ENCODE peak calls at places on chromosomes 11 and 22, in ten cellular contexts. G, O, W, S, C, M, U, Q, Y and I are unnamed samples.

GRCh38 chr11:129145276-129145675 is 46.8 kb downstream of the ARHGAP32 start:
- DNase-seq in Q (no peak), U (no peak), S (no peak), W (no peak), G (no peak), Y (no peak), C (no peak), M (no peak), O (no peak), I (no peak)

GRCh38 chr22:50517495-50518260 is 7.7 kb downstream of the SCO2 start:
- DNase-seq in Y (no peak), W (no peak), U (no peak), Q (no peak), M (no peak), G (no peak), C (no peak), O (no peak), S (no peak), I (no peak)

GRCh38 chr22:32106930-32107329 is 52.2 kb downstream of the C22orf42 start:
- DNase-seq in M (no peak), Y (no peak), G (no peak), S (no peak), Q (peak), U (peak), C (peak), O (peak), W (no peak), I (no peak)

GRCh38 chr11:28439403-28439802 is 331.2 kb downstream of the METTL15 start:
- DNase-seq in U (no peak), G (no peak), Y (no peak), C (no peak), S (no peak), M (no peak), O (no peak), Q (no peak), W (no peak), I (no peak)

GRCh38 chr11:66332371-66333219 is 3.6 kb downstream of the RIN1 start:
- DNase-seq in O (no peak), G (no peak), Y (no peak), M (no peak), C (no peak), Q (no peak), U (no peak), S (peak), W (peak), I (no peak)

GRCh38 chr11:66978229-66978628 is 3.1 kb downstream of the C11orf86 start:
- DNase-seq in U (no peak), W (no peak), G (no peak), Q (no peak), O (no peak), S (no peak), Y (no peak), M (no peak), C (no peak), I (no peak)

GRCh38 chr11:117972589-117973445 is 13.4 kb upstream of the IL10RA start:
- DNase-seq in C (no peak), O (no peak), S (peak), Q (peak), U (no peak), W (no peak), G (no peak), M (no peak), Y (no peak), I (no peak)

GRCh38 chr11:35539781-35540281 is 14.4 kb upstream of the PAMR1 start:
- DNase-seq in Q (peak), S (peak), U (peak), G (peak), O (no peak), C (peak), W (no peak), M (peak), Y (no peak), I (peak)

GRCh38 chr11:99773646-99774045 is 752.9 kb downstream of the CNTN5 start:
- DNase-seq in C (no peak), O (no peak), W (no peak), M (no peak), G (no peak), S (no peak), U (no peak), Y (no peak), Q (no peak), I (no peak)

GRCh38 chr11:108199446-108200321 is 22.8 kb downstream of the NPAT start:
- DNase-seq in C (peak), M (peak), W (no peak), Q (peak), S (no peak), O (no peak), G (peak), U (peak), Y (no peak), I (no peak)

GRCh38 chr11:112780351-112781043 is 180.7 kb upstream of the NCAM1 start:
- DNase-seq in U (peak), C (peak), S (peak), Q (peak), W (no peak), G (no peak), M (peak), Y (no peak), O (no peak), I (no peak)

GRCh38 chr11:33384251-33384650 is 127.1 kb downstream of the HIPK3 start:
- DNase-seq in U (no peak), G (no peak), C (no peak), S (no peak), M (peak), W (no peak), Y (no peak), O (no peak), Q (no peak), I (no peak)

GRCh38 chr11:87176044-87176443 is 138.3 kb downstream of the TMEM135 start:
- DNase-seq in O (no peak), Y (no peak), W (peak), U (no peak), G (no peak), S (no peak), Q (peak), M (peak), C (peak), I (peak)

GRCh38 chr11:93285430-93285829 is 45.1 kb upstream of the DEUP1 start:
- DNase-seq in W (no peak), C (no peak), Y (no peak), Q (no peak), S (no peak), U (no peak), G (no peak), M (no peak), O (no peak), I (no peak)

GRCh38 chr11:5689551-5689983 is at the start of gene TRIM22:
- DNase-seq in Q (peak), C (peak), W (no peak), S (no peak), Y (no peak), G (peak), O (peak), M (peak), U (peak), I (peak)

GRCh38 chr11:504053-504993 is 2.7 kb downstream of the RNH1 start:
- DNase-seq in S (peak), O (no peak), C (peak), W (no peak), G (no peak), Y (peak), M (peak), Q (peak), U (peak), I (no peak)

GRCh38 chr22:38657248-38657909 is 941 bp downstream of the CBY1 start:
- DNase-seq in Y (peak), G (no peak), W (no peak), Q (peak), O (peak), M (peak), S (no peak), U (peak), C (peak), I (no peak)

GRCh38 chr22:49239264-49240015 is 588.2 kb downstream of the BRD1 start:
- DNase-seq in M (no peak), C (no peak), G (no peak), S (peak), Y (no peak), W (no peak), U (no peak), O (no peak), Q (no peak), I (no peak)

GRCh38 chr22:49236541-49237075 is 591.1 kb downstream of the BRD1 start:
- DNase-seq in O (no peak), S (peak), G (no peak), W (no peak), U (no peak), C (no peak), Y (no peak), M (no peak), Q (no peak), I (no peak)

GRCh38 chr22:49237279-49237678 is 590.4 kb downstream of the BRD1 start:
- DNase-seq in G (no peak), W (no peak), Q (no peak), S (no peak), M (no peak), C (no peak), U (no peak), Y (no peak), O (no peak), I (no peak)

GRCh38 chr22:49238181-49239141 is 589.2 kb downstream of the BRD1 start:
- DNase-seq in Q (no peak), O (no peak), C (no peak), G (no peak), M (no peak), W (no peak), S (peak), U (no peak), Y (no peak), I (no peak)

DNA sequence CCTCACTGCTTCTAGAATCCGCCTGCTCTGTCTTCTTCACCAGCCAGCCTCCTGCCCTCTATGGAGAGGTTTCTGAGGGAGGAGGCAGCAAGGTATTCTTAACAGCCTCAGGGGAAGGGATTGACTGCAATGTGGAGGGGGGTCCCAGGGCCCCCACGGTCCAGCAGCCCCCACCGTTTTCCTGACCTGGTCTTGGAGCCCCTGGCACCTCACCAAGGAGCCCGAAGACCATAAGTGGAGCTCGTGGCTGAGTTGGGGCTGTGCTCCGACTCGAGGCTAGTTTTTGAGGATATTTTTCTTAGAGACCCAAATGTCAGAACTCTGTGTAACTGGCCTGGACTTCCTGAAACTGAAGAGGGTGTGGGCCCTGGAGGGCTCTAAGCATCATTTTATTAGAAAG is 590.0 kb downstream of the BRD1 start:
- DNase-seq in S (no peak), C (no peak), G (no peak), Q (no peak), Y (no peak), W (no peak), U (no peak), M (no peak), O (no peak), I (no peak)
- H3K4me3 ChIP-seq in S (no peak), C (no peak), G (no peak), Q (no peak), Y (no peak), W (no peak), U (no peak), M (no peak), O (no peak), I (no peak)

DNA sequence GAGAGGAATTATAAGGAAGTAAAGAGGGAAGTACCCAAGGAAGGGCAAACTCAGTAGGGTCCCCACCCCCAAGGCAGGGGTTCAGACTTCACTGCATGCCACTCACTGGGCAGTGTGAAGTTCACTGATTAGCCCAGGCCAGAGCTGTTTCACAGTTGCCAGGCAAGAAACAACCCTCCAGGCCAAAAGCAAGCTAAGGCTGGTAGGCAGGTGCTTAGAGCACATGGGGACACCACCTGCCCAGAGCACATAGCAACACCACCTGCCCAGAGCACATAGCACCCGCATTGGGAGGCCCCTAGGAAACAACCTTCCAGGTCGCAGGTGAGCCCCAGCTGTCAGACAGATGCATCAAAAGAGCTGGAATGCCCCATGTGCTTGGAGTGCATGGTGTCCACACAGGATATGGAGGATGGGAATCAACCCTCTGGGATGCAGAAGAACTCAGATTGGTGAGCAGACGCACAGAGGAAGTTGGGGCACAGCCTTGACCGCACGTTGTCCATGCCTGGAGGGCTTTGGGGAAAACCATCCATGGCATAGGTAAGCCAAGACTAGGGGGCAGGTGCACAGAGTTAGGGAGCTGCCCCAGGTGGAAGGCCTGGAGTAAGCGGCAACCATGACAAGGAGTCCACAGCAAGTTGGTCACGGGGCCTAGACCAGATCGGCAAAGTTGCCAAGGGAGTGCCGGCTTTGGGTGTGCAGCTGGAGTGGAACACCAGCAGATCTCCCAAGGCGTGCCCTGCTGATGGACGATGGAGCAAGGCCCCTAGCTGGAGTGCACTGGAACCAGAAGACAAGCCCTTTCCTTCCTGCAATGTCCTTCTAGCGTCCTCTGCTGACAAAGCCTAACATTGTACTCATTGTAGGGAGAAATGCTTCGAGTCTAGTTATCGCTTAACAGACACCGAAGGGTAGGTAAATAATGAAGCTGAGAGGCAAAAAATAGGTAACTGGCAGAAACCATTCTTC is 7.8 kb upstream of the TMEM216 start:
- DNase-seq in W (no peak), C (peak), U (peak), S (no peak), Y (no peak), M (no peak), Q (peak), G (no peak), O (peak), I (no peak)
- TF ChIP-seq CTCF in W (no peak), C (peak), U (peak), S (no peak), Y (no peak), M (peak), Q (peak), G (peak), O (no peak), I (peak)

DNA sequence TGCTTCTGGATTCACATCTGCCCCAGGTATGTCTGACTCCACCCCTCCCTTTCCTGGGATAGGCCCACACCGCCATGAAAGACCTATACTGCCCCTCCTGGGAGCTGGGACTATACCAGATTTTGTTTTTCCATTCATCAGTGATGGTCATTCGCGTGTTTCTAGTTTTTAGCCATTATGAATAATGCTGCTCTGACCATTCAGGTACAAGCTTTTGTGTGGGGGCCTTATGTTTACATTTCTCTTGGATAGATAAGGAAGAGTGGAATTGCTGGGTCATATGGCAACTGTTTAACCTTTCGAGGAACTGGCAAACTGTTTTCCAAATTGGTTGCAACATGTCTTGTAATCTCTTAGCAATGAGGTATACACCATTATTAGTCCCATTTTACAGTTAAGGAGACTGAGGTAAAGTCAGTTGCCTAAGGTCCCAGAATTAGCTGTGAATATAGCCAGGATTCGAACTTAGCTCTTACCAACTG is 1.2 kb upstream of the TBC1D10A start:
- DNase-seq in W (no peak), U (no peak), S (no peak), M (no peak), O (peak), G (no peak), C (peak), Y (peak), Q (peak), I (no peak)
- H3K4me3 ChIP-seq in W (no peak), U (no peak), S (no peak), M (no peak), O (peak), G (no peak), C (peak), Y (no peak), Q (no peak), I (no peak)

GRCh38 chr11:43508511-43508918 is 149.8 kb downstream of the TTC17 start:
- DNase-seq in Q (peak), S (no peak), O (no peak), U (peak), Y (no peak), W (no peak), C (peak), G (peak), M (peak), I (no peak)

GRCh38 chr11:43503417-43503816 is 144.7 kb downstream of the TTC17 start:
- DNase-seq in G (no peak), Q (peak), M (no peak), O (no peak), W (no peak), S (no peak), C (peak), Y (no peak), U (no peak), I (no peak)

GRCh38 chr11:43505171-43505570 is 146.5 kb downstream of the TTC17 start:
- DNase-seq in S (no peak), M (no peak), G (no peak), W (no peak), Y (no peak), Q (no peak), C (no peak), U (no peak), O (no peak), I (no peak)

GRCh38 chr11:43507171-43507570 is 148.5 kb downstream of the TTC17 start:
- DNase-seq in G (no peak), C (no peak), M (no peak), Q (no peak), Y (no peak), O (no peak), S (no peak), U (no peak), W (no peak), I (no peak)

GRCh38 chr11:43504316-43504950 is 145.7 kb downstream of the TTC17 start:
- DNase-seq in G (no peak), Y (peak), S (no peak), O (peak), M (peak), W (no peak), C (peak), Q (peak), U (peak), I (no peak)
- TF ChIP-seq CTCF in G (peak), Y (peak), S (no peak), O (peak), M (peak), W (peak), C (peak), Q (peak), U (peak), I (peak)

DNA sequence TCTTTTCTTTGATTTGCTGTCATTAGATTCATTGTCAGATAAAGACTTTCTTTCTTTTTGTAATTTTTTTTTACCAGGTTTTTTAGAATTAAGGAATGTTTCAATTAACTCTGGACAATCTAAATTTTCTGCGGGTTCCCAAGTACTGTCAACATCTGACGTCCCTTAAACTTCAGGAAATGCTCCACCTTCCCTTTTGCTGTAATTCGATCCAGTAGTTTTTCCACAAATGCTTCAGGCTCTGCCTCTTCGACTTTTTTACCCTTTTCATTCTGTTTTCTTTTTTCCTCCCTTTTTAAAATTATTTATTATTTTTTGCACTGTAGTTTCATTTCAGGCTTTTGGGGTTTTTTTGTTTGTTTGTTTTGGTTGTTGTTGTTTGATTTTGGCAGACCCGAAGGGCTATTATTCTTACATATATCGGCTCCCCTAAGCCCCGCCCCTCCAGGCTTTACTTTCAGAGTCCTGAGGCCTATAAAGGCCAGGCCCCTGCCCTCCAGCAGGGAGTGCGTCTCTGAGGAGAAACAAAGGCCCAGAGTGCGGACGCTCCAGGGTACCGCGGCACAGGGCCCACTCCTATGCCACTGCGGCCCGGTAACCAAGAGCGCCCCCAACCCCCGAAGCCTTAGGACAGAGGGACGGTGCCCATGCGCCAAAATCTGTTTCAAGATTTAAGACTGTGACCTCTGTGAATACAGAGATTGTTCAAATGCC is 116.4 kb downstream of the TYR start:
- DNase-seq in Q (peak), G (no peak), Y (peak), M (peak), C (peak), W (peak), O (no peak), S (no peak), U (peak), I (no peak)
- H3K4me3 ChIP-seq in Q (peak), G (peak), Y (no peak), M (peak), C (no peak), W (no peak), O (no peak), S (no peak), U (no peak), I (peak)

GRCh38 chr11:128039140-128040021 is 548.0 kb downstream of the ETS1 start:
- DNase-seq in Q (peak), G (peak), M (peak), U (peak), C (peak), Y (no peak), O (no peak), W (no peak), S (peak), I (peak)
- TF ChIP-seq CTCF in Q (no peak), G (peak), M (peak), U (no peak), C (no peak), Y (no peak), O (peak), W (no peak), S (no peak), I (no peak)

DNA sequence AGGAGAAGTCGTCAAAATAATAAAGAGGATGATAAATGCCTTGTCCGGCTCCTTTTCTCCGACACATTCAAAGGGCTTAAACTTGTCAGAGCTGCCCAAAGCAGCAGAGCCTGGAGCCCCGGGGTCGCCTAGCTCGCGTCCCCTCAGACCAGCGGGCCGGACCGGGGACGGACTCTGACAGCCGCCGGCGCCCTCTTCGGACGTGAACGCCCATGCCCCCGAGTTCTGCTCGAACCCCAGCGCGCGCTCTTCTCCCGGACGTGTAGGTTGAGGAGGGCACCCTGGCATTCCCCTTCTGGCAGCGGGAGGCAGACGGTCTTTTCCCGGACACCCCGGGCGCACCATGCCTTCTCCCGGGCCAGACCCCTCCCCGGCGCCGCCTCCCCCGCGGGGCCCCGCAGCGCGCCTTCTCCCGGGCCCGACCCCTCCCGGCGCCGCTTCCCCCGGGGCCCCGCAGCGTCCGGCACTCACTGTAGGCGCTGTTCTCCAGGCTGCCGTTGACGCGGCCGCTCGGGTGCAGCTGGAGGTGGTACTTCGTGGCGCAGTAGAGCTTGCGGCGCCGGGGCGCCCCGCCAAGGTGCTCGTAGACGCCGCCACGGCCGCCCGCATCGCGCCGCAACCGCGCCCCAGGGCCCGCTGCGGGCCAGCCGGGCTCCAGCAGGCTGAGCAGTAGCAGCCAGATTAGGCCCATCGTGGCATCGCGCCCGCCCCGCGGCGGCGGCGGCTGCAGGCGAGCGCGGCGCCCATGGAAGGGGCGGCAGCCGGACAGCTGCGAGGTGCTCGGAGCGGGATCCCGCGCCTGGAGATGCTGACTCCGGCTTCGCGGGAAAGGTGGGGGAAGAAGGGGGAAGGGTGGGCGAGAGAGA is 740 bp downstream of the FGF3 start:
- DNase-seq in Q (no peak), W (no peak), G (no peak), Y (no peak), O (no peak), M (no peak), U (no peak), C (no peak), S (no peak), I (no peak)
- H3K4me3 ChIP-seq in Q (no peak), W (no peak), G (no peak), Y (no peak), O (no peak), M (no peak), U (no peak), C (no peak), S (no peak), I (no peak)